ENCODE peak calls at places on chromosomes 12 and 14, in four cellular contexts. C is adrenal gland, V is astrocyte of the spinal cord, F is thoracic aorta. L is an unnamed sample.

GRCh38 chr12:53985358-53985899 is 483 bp downstream of the HOXC10 start:
- DNase-seq in F (no peak), C (no peak), V (no peak), L (no peak)

GRCh38 chr12:10919809-10920208 is 9.2 kb upstream of the PRH2 start:
- DNase-seq in V (no peak), C (no peak), F (no peak), L (no peak)

GRCh38 chr12:67766370-67766769 is 117.8 kb downstream of the DYRK2 start:
- DNase-seq in F (no peak), C (peak; percentile 23), V (peak; percentile 68), L (no peak)

GRCh38 chr12:43675048-43675904 is 83.3 kb downstream of the PUS7L start:
- DNase-seq in C (no peak), V (no peak), F (no peak), L (no peak)

GRCh38 chr14:104171029-104171697 is 32.8 kb downstream of the KIF26A start:
- DNase-seq in V (no peak), C (no peak), F (no peak), L (no peak)

GRCh38 chr12:100896192-100896591 is 101.6 kb downstream of the ANO4 start:
- DNase-seq in V (no peak), F (no peak), C (no peak), L (no peak)

GRCh38 chr14:68784298-68784910 is 8.5 kb downstream of the ZFP36L1 start:
- DNase-seq in C (peak; percentile 33), F (no peak), V (no peak), L (peak; percentile 91)

GRCh38 chr14:76375484-76375883 is 453 bp upstream of the ESRRB start:
- DNase-seq in F (no peak), V (no peak), C (no peak), L (no peak)

GRCh38 chr12:95633049-95633545 is 81.8 kb upstream of the USP44 start:
- DNase-seq in V (peak; percentile 82), C (peak; percentile 72), F (peak; percentile 62), L (peak; percentile 78)

GRCh38 chr14:98137626-98138025 is 1134.4 kb downstream of the BCL11B start:
- DNase-seq in C (no peak), F (no peak), V (no peak), L (no peak)

GRCh38 chr12:2138871-2139308 is 86.1 kb downstream of the CACNA1C start:
- DNase-seq in F (no peak), V (peak; percentile 42), C (no peak), L (peak; percentile 48)

GRCh38 chr12:106291342-106291741 is 11.2 kb upstream of the TCP11L2 start:
- DNase-seq in F (no peak), C (no peak), V (no peak), L (no peak)

GRCh38 chr14:89954045-89955021 is at the start of gene EFCAB11:
- DNase-seq in V (peak; percentile 99), F (peak; percentile 89), C (peak; percentile 98), L (peak; percentile 98)
- TF ChIP-seq CTCF in V (peak; percentile 6), F (no peak), C (no peak), L (no peak)

GRCh38 chr12:76879710-76880025 is 849 bp upstream of the CSRP2 start:
- DNase-seq in C (peak; percentile 32), V (no peak), F (no peak), L (no peak)
- H3K4me3 ChIP-seq in C (no peak overlapping the region), V (peak overlapping the region; percentile 80), F (peak overlapping the region; percentile 92), L (peak overlapping the region; percentile 66)

GRCh38 chr14:69877492-69877891 is 1.7 kb upstream of the SMOC1 start:
- DNase-seq in F (no peak), V (peak; percentile 64), C (no peak), L (no peak)
- TF ChIP-seq CTCF in F (peak; percentile 10), V (peak; percentile 56), C (peak; percentile 29), L (peak; percentile 46)

GRCh38 chr12:15687583-15687982 is 101.6 kb downstream of the EPS8 start:
- DNase-seq in F (no peak), V (no peak), C (no peak), L (no peak)

GRCh38 chr12:15688838-15689237 is 100.3 kb downstream of the EPS8 start:
- DNase-seq in C (no peak), V (peak; percentile 41), F (no peak), L (no peak)

GRCh38 chr12:15690320-15690719 is 98.9 kb downstream of the EPS8 start:
- DNase-seq in F (no peak), V (no peak), C (no peak), L (no peak)

GRCh38 chr12:15689751-15690191 is 99.4 kb downstream of the EPS8 start:
- DNase-seq in V (no peak), F (no peak), C (no peak), L (no peak)

DNA sequence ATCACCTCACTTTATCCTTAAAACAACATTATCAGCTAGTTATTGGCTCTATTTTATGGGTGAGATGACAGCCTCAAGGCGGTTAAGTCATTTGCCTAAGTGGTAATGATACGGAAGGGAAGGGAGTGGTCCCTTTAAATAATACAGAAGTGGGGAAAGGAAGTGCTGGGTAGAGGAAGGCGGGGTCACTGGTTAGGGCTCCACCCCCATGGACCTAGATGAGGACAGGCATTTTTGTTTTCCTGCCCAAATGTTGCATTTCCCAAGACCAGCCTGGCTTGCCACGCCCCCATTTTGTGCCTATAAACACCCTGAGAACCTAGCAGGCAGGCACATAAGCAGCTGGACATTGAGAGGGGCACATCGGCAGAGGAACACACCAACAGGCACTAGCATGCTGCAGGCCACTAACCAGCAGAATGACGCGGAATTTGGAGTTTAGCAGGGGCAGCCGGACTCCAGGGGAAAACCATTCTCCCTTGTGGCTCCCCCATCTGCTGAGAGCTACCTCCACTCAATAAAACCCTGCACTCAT is 100.9 kb downstream of the EPS8 start:
- DNase-seq in C (peak; percentile 67), F (no peak), V (peak; percentile 42), L (peak; percentile 65)
- H3K4me3 ChIP-seq in C (no peak overlapping the region), F (peak overlapping the region; percentile 60), V (peak overlapping the region; percentile 1), L (no peak overlapping the region)

GRCh38 chr14:78933948-78934524 is 763.9 kb downstream of the NRXN3 start:
- DNase-seq in F (no peak), V (peak; percentile 51), C (no peak), L (no peak)
- TF ChIP-seq CTCF in F (peak; percentile 22), V (peak; percentile 48), C (peak; percentile 15), L (no peak)

DNA sequence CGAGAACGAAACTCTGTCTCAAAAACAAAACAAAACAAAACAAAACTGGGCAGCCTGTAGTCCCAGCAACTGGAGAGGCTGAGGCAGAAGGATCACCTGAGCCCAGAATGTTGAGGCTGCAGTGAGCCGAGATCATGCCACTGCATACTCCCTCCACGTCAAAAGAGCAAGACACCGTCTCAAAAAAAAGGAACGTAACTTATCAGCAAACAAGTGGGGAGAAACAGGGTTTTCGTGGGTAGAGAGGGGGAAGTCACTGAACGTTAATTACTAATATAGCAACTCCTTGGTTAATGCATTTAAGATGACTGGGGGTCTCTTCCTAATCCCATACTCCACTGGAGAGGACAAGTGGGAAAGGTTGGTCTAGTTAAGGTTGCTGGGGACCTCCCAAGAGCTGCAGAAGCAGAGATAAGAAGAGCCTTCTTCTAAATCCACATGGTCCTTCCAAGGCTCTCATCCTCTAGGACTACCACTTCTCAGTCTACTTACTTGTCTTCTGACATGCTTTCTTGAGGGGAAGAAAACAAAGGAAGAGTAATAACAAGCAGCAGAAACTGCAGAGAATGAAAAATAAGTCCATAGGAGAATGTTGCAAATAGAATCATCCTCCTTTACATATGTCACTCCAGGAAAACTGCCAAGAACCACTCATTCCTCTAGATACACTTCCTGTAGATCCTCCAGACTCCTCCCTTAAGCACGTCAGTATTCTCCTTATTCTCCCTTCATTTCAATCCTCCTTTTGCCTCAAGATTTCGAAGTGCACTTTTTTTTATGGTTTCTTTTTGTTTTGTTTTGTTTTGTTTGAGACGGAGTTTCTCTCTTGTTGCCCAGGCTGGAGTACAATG is 5.8 kb downstream of the NUMB start:
- DNase-seq in V (peak; percentile 88), F (no peak), C (no peak), L (no peak)
- H3K4me3 ChIP-seq in V (no peak overlapping the region), F (no peak overlapping the region), C (no peak overlapping the region), L (no peak overlapping the region)

DNA sequence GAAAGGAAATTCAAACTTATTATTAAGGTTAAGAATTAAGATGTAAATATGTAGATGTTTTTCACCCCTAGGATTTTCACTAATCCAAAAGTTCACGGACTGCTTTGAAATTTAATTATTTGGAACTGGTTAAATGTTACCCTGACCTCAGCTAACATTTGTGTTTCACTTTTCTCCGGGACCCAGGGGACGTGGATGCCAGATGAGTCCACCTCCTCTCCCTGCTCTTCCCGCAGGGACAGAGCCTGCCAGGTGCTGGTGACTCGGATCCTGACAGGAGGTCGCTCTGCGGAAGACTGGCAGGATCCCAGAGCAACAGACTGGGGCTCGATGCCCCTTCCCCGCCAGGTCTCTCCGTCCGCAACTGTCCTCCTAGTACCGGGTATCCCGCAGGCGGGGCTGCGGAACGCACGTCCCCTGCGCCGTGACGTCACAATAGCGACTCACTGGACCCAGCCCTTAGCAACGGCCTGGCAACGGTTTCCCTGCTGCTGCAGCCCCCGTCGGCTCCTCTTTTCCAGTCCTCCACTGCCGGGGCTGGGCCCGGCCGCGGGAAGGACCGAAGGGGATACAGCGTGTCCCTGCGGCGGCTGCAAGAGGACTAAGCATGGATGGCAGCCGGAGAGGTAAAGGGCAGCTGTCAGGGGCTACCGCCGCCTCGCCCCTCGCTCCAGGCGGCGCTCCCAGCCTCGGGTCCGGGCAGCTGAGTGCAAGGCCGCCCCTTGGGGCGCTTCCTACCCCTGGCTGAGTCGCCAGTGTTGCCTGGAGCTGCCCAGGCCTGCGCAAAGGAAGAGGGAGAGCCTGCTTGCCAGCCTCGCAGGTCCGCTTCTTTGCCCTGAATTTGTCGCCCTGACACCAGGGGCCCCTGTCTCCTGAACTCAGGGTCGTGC is at the start of gene SPATA7:
- DNase-seq in C (peak; percentile 96), V (peak; percentile 91), F (peak; percentile 75), L (peak; percentile 95)
- TF ChIP-seq CTCF in C (peak; percentile 3), V (no peak), F (no peak), L (no peak)

DNA sequence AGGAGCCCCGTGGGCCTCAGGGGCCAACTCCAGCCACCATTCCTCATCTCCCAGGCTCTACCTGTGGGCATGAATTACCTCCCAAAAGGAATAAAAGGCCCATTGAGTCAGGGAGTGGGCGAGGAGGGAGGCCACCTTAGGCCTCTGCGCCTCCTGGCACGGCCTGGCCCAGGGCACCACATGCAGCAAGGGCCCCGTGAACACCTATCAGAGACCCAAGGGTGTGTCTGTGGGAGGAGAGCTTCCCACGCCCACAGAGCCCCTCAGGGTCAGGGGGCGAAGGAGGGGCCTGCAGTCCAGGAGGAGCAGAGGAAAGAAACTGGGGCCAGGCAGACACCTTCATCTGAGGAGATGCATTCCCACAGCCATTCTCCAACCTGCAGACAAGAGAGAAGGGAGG is 12.2 kb downstream of the RAPGEF3 start:
- DNase-seq in V (no peak), C (no peak), F (no peak), L (no peak)
- H3K4me3 ChIP-seq in V (no peak overlapping the region), C (no peak overlapping the region), F (no peak overlapping the region), L (no peak overlapping the region)

GRCh38 chr14:52922656-52923055 is 28.2 kb downstream of the FERMT2 start:
- DNase-seq in F (no peak), V (peak; percentile 64), C (no peak), L (no peak)

GRCh38 chr14:52926994-52927393 is 23.9 kb downstream of the FERMT2 start:
- DNase-seq in V (peak; percentile 53), F (no peak), C (no peak), L (no peak)

GRCh38 chr14:52922059-52922458 is 28.8 kb downstream of the FERMT2 start:
- DNase-seq in C (no peak), V (no peak), F (no peak), L (no peak)

GRCh38 chr14:52919971-52920370 is 30.9 kb downstream of the FERMT2 start:
- DNase-seq in C (no peak), F (no peak), V (peak; percentile 40), L (no peak)

GRCh38 chr14:52923902-52924575 is 26.8 kb downstream of the FERMT2 start:
- DNase-seq in C (no peak), V (no peak), F (no peak), L (no peak)
- TF ChIP-seq CTCF in C (no peak), V (no peak), F (no peak), L (no peak)

GRCh38 chr12:110686294-110686903 is 2.5 kb downstream of the HVCN1 start:
- DNase-seq in V (no peak), C (no peak), F (no peak), L (no peak)
- H3K4me3 ChIP-seq in V (no peak overlapping the region), C (no peak overlapping the region), F (no peak overlapping the region), L (no peak overlapping the region)

L was measured in colonic mucosa.